ENCODE peak calls at places on chromosomes 7 and 10, in four cellular contexts. One of them, this sample, is unnamed.

GRCh38 chr7:70764004-70764691 is 367.8 kb upstream of the GALNT17 start:
- DNase-seq in progenitor cell of endocrine pancreas: no peak
- DNase-seq in astrocyte of the spinal cord: no peak
- DNase-seq in Calu3: no peak
- DNase-seq in this sample: no peak

GRCh38 chr10:45354261-45354660 is 19.8 kb upstream of the ALOX5 start:
- DNase-seq in astrocyte of the spinal cord: no peak
- DNase-seq in Calu3: no peak
- DNase-seq in progenitor cell of endocrine pancreas: no peak
- DNase-seq in this sample: no peak

GRCh38 chr10:49550563-49550962 is 11.6 kb upstream of the ERCC6 start:
- DNase-seq in astrocyte of the spinal cord: peak; percentile 64
- DNase-seq in Calu3: peak; percentile 24
- DNase-seq in progenitor cell of endocrine pancreas: no peak
- DNase-seq in this sample: no peak

GRCh38 chr10:112898540-112899395 is 51.3 kb upstream of the TCF7L2 start:
- DNase-seq in progenitor cell of endocrine pancreas: peak; percentile 57
- DNase-seq in Calu3: peak; percentile 47
- DNase-seq in astrocyte of the spinal cord: peak; percentile 67
- DNase-seq in this sample: no peak

GRCh38 chr7:92810242-92810611 is 26.1 kb downstream of the CDK6 start:
- DNase-seq in progenitor cell of endocrine pancreas: no peak
- DNase-seq in astrocyte of the spinal cord: no peak
- DNase-seq in Calu3: no peak
- DNase-seq in this sample: no peak

GRCh38 chr10:71267508-71268240 is 51.4 kb upstream of the SLC29A3 start:
- DNase-seq in astrocyte of the spinal cord: no peak
- DNase-seq in Calu3: no peak
- DNase-seq in progenitor cell of endocrine pancreas: no peak
- DNase-seq in this sample: no peak

GRCh38 chr10:126528320-126528835 is 140.1 kb upstream of the ADAM12 start:
- DNase-seq in astrocyte of the spinal cord: no peak
- DNase-seq in Calu3: no peak
- DNase-seq in progenitor cell of endocrine pancreas: no peak
- DNase-seq in this sample: no peak

GRCh38 chr7:90192876-90193765 is 18.4 kb upstream of the STEAP2 start:
- DNase-seq in astrocyte of the spinal cord: peak; percentile 13
- DNase-seq in Calu3: no peak
- DNase-seq in progenitor cell of endocrine pancreas: no peak
- DNase-seq in this sample: no peak

GRCh38 chr7:39536926-39537325 is 29.3 kb upstream of the YAE1 start:
- DNase-seq in progenitor cell of endocrine pancreas: no peak
- DNase-seq in Calu3: no peak
- DNase-seq in astrocyte of the spinal cord: peak; percentile 59
- DNase-seq in this sample: no peak

GRCh38 chr10:30701471-30702173 is 72.1 kb upstream of the LYZL2 start:
- DNase-seq in Calu3: peak; percentile 45
- DNase-seq in progenitor cell of endocrine pancreas: no peak
- DNase-seq in astrocyte of the spinal cord: peak; percentile 78
- DNase-seq in this sample: no peak

GRCh38 chr7:41046778-41047177 is 656.1 kb downstream of the INHBA start:
- DNase-seq in progenitor cell of endocrine pancreas: no peak
- DNase-seq in Calu3: no peak
- DNase-seq in astrocyte of the spinal cord: peak; percentile 10
- DNase-seq in this sample: no peak

GRCh38 chr7:73721237-73721848 is 1.9 kb upstream of the STX1A start:
- DNase-seq in Calu3: no peak
- DNase-seq in progenitor cell of endocrine pancreas: no peak
- DNase-seq in astrocyte of the spinal cord: no peak
- DNase-seq in this sample: no peak

GRCh38 chr10:63466168-63466935 is 575 bp upstream of the JMJD1C start:
- DNase-seq in progenitor cell of endocrine pancreas: no peak
- DNase-seq in Calu3: no peak
- DNase-seq in astrocyte of the spinal cord: peak; percentile 70
- DNase-seq in this sample: no peak

GRCh38 chr7:157000047-157000726 is 10.3 kb downstream of the MNX1 start:
- DNase-seq in Calu3: no peak
- DNase-seq in progenitor cell of endocrine pancreas: no peak
- DNase-seq in astrocyte of the spinal cord: no peak
- DNase-seq in this sample: no peak

GRCh38 chr10:78928330-78928729 is 140.4 kb upstream of the ZMIZ1 start:
- DNase-seq in Calu3: no peak
- DNase-seq in progenitor cell of endocrine pancreas: no peak
- DNase-seq in astrocyte of the spinal cord: no peak
- DNase-seq in this sample: no peak

GRCh38 chr7:17651296-17651695 is 289.0 kb downstream of the SNX13 start:
- DNase-seq in Calu3: no peak
- DNase-seq in astrocyte of the spinal cord: no peak
- DNase-seq in progenitor cell of endocrine pancreas: no peak
- DNase-seq in this sample: no peak

GRCh38 chr7:17640730-17641377 is 299.4 kb downstream of the SNX13 start:
- DNase-seq in progenitor cell of endocrine pancreas: no peak
- DNase-seq in Calu3: peak; percentile 71
- DNase-seq in astrocyte of the spinal cord: peak; percentile 53
- DNase-seq in this sample: no peak

GRCh38 chr7:17651926-17652385 is 288.3 kb downstream of the SNX13 start:
- DNase-seq in progenitor cell of endocrine pancreas: no peak
- DNase-seq in astrocyte of the spinal cord: peak; percentile 88
- DNase-seq in Calu3: no peak
- DNase-seq in this sample: no peak

GRCh38 chr7:17645500-17645899 is 294.8 kb downstream of the SNX13 start:
- DNase-seq in Calu3: no peak
- DNase-seq in progenitor cell of endocrine pancreas: no peak
- DNase-seq in astrocyte of the spinal cord: no peak
- DNase-seq in this sample: no peak

DNA sequence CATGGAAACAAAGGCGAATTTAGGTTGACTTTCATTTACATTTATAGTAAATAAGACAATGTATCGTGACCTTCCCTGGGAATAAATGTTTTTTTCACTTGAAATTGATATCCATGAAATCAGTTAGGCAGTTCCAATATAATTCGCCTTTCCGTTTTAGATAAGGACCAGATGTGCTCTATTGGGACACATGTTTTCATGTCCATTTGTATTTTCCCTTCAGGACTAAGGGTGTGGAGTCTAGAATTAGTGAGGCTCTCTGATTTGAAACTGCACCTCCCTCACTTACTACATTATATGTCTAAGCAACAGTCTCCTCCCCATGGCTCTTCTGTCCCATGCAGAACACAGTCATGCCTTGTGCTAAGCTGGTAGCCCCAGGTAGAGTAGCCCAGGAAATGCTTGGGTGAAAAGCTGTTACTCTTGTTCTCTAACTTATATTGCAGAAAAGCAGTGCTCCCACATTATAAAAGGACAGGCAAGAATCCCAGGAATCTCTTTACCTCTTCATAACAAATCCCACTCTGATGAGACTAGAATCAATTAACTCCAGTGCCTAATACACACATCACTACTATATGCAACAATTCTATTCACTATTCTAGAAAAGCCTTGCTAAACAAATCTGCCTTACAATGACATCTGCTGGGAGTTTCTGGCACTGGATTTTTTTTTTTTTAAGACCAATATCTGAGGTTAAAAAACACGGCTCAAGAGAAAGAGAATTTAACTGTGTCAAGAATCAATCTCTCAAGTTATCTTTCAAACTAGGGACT is 293.9 kb downstream of the SNX13 start:
- DNase-seq in progenitor cell of endocrine pancreas: no peak
- DNase-seq in astrocyte of the spinal cord: peak; percentile 75
- DNase-seq in Calu3: peak; percentile 26
- DNase-seq in this sample: no peak
- TF ChIP-seq CTCF in progenitor cell of endocrine pancreas: peak; percentile 36
- TF ChIP-seq CTCF in astrocyte of the spinal cord: peak; percentile 55
- TF ChIP-seq CTCF in Calu3: peak; percentile 10
- TF ChIP-seq CTCF in this sample: no peak

GRCh38 chr10:88534072-88534665 is 48.9 kb downstream of the RNLS start:
- DNase-seq in Calu3: no peak
- DNase-seq in astrocyte of the spinal cord: no peak
- DNase-seq in progenitor cell of endocrine pancreas: no peak
- DNase-seq in this sample: no peak
- TF ChIP-seq CTCF in Calu3: no peak
- TF ChIP-seq CTCF in astrocyte of the spinal cord: no peak
- TF ChIP-seq CTCF in progenitor cell of endocrine pancreas: no peak
- TF ChIP-seq CTCF in this sample: no peak

GRCh38 chr7:100427762-100428198 is 723 bp downstream of the ZCWPW1 start:
- DNase-seq in astrocyte of the spinal cord: no peak
- DNase-seq in progenitor cell of endocrine pancreas: no peak
- DNase-seq in Calu3: no peak
- DNase-seq in this sample: no peak

GRCh38 chr7:100430450-100431285 is 1.0 kb downstream of the MEPCE start:
- DNase-seq in Calu3: no peak
- DNase-seq in progenitor cell of endocrine pancreas: no peak
- DNase-seq in astrocyte of the spinal cord: no peak
- DNase-seq in this sample: no peak

GRCh38 chr7:100429637-100430449 is at the start of gene MEPCE:
- DNase-seq in astrocyte of the spinal cord: peak; percentile 98
- DNase-seq in Calu3: peak; percentile 91
- DNase-seq in progenitor cell of endocrine pancreas: peak; percentile 97
- DNase-seq in this sample: peak; percentile 100

GRCh38 chr7:100428199-100428966 is at the start of gene ZCWPW1:
- DNase-seq in progenitor cell of endocrine pancreas: peak; percentile 86
- DNase-seq in astrocyte of the spinal cord: peak; percentile 99
- DNase-seq in Calu3: peak; percentile 90
- DNase-seq in this sample: peak; percentile 82

GRCh38 chr7:100428967-100429636 is 529 bp upstream of the MEPCE start:
- DNase-seq in progenitor cell of endocrine pancreas: peak; percentile 100
- DNase-seq in Calu3: peak; percentile 99
- DNase-seq in astrocyte of the spinal cord: peak; percentile 100
- DNase-seq in this sample: peak; percentile 100
- TF ChIP-seq CTCF in progenitor cell of endocrine pancreas: no peak
- TF ChIP-seq CTCF in Calu3: no peak
- TF ChIP-seq CTCF in astrocyte of the spinal cord: no peak
- TF ChIP-seq CTCF in this sample: peak; percentile 14

DNA sequence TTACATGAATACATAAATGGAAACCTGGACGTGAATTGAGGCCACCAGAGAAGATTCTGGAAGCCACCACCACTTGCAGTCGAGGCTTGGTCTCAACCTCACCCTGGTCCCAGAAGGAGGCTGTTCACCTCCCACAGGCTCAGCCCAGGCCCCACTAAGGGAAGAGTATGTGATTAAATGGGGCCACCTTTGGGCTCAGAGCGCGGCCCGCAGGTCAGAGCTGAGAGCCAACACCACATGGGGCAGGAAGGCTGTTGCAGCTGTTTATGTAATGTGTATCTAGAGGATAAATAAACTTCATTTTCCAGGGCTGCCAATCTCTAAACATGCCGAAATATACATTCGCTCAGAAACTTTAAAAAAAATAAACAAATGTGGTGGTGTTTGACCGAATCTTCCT is 17.6 kb upstream of the FGFR2 start:
- DNase-seq in Calu3: no peak
- DNase-seq in astrocyte of the spinal cord: no peak
- DNase-seq in progenitor cell of endocrine pancreas: no peak
- DNase-seq in this sample: no peak
- TF ChIP-seq CTCF in Calu3: no peak
- TF ChIP-seq CTCF in astrocyte of the spinal cord: no peak
- TF ChIP-seq CTCF in progenitor cell of endocrine pancreas: no peak
- TF ChIP-seq CTCF in this sample: no peak

GRCh38 chr10:131933695-131934086 is 32.9 kb downstream of the PPP2R2D start:
- DNase-seq in progenitor cell of endocrine pancreas: no peak
- DNase-seq in astrocyte of the spinal cord: no peak
- DNase-seq in Calu3: no peak
- DNase-seq in this sample: no peak

GRCh38 chr10:131936756-131937155 is 35.9 kb downstream of the PPP2R2D start:
- DNase-seq in Calu3: no peak
- DNase-seq in progenitor cell of endocrine pancreas: no peak
- DNase-seq in astrocyte of the spinal cord: no peak
- DNase-seq in this sample: no peak

GRCh38 chr10:131935260-131935659 is 34.5 kb downstream of the PPP2R2D start:
- DNase-seq in astrocyte of the spinal cord: no peak
- DNase-seq in progenitor cell of endocrine pancreas: no peak
- DNase-seq in Calu3: no peak
- DNase-seq in this sample: no peak

GRCh38 chr10:131933016-131933694 is 32.3 kb downstream of the PPP2R2D start:
- DNase-seq in astrocyte of the spinal cord: no peak
- DNase-seq in Calu3: no peak
- DNase-seq in progenitor cell of endocrine pancreas: no peak
- DNase-seq in this sample: no peak

GRCh38 chr10:131934769-131935168 is 34.0 kb downstream of the PPP2R2D start:
- DNase-seq in progenitor cell of endocrine pancreas: no peak
- DNase-seq in astrocyte of the spinal cord: no peak
- DNase-seq in Calu3: no peak
- DNase-seq in this sample: no peak
- TF ChIP-seq CTCF in progenitor cell of endocrine pancreas: no peak
- TF ChIP-seq CTCF in astrocyte of the spinal cord: no peak
- TF ChIP-seq CTCF in Calu3: no peak
- TF ChIP-seq CTCF in this sample: no peak

GRCh38 chr7:119270644-119271043 is 1002.3 kb upstream of the KCND2 start:
- DNase-seq in astrocyte of the spinal cord: no peak
- DNase-seq in progenitor cell of endocrine pancreas: no peak
- DNase-seq in Calu3: no peak
- DNase-seq in this sample: peak; percentile 35

GRCh38 chr7:119271147-119271779 is 1001.7 kb upstream of the KCND2 start:
- DNase-seq in astrocyte of the spinal cord: no peak
- DNase-seq in progenitor cell of endocrine pancreas: no peak
- DNase-seq in Calu3: no peak
- DNase-seq in this sample: no peak

GRCh38 chr7:119270045-119270464 is 1002.9 kb upstream of the KCND2 start:
- DNase-seq in astrocyte of the spinal cord: peak; percentile 74
- DNase-seq in progenitor cell of endocrine pancreas: no peak
- DNase-seq in Calu3: peak; percentile 58
- DNase-seq in this sample: peak; percentile 45
- TF ChIP-seq CTCF in astrocyte of the spinal cord: peak; percentile 91
- TF ChIP-seq CTCF in progenitor cell of endocrine pancreas: peak; percentile 94
- TF ChIP-seq CTCF in Calu3: peak; percentile 64
- TF ChIP-seq CTCF in this sample: peak; percentile 81

GRCh38 chr10:64977912-64978311 is 1456.7 kb downstream of the REEP3 start:
- DNase-seq in progenitor cell of endocrine pancreas: no peak
- DNase-seq in astrocyte of the spinal cord: peak; percentile 2
- DNase-seq in Calu3: no peak
- DNase-seq in this sample: no peak
- TF ChIP-seq CTCF in progenitor cell of endocrine pancreas: peak; percentile 14
- TF ChIP-seq CTCF in astrocyte of the spinal cord: no peak
- TF ChIP-seq CTCF in Calu3: no peak
- TF ChIP-seq CTCF in this sample: no peak

GRCh38 chr7:13725591-13725990 is 263.9 kb downstream of the ETV1 start:
- DNase-seq in astrocyte of the spinal cord: no peak
- DNase-seq in progenitor cell of endocrine pancreas: no peak
- DNase-seq in Calu3: no peak
- DNase-seq in this sample: no peak
- TF ChIP-seq CTCF in astrocyte of the spinal cord: no peak
- TF ChIP-seq CTCF in progenitor cell of endocrine pancreas: peak; percentile 7
- TF ChIP-seq CTCF in Calu3: peak; percentile 43
- TF ChIP-seq CTCF in this sample: peak; percentile 55